ENCODE peak calls at places on chromosomes 12 and 14, in six cellular contexts. K is AG09319, S is Calu3, M is upper lobe of right lung, J is uterus, H is lung. X is an unnamed sample.

GRCh38 chr12:12724421-12725085 is 7.4 kb downstream of the CDKN1B start:
- DNase-seq in K (no peak), S (no peak), M (no peak), J (no peak), H (no peak), X (no peak)

GRCh38 chr14:77195766-77196165 is 14.2 kb downstream of the TMEM63C start:
- DNase-seq in K (no peak), S (no peak), M (no peak), J (no peak), H (no peak), X (no peak)

GRCh38 chr14:105525861-105526780 is at the start of gene TMEM121:
- DNase-seq in K (no peak), S (peak), M (peak), J (no peak), H (no peak), X (no peak)

GRCh38 chr14:101495827-101496778 is 65.2 kb upstream of the DIO3 start:
- DNase-seq in K (no peak), S (no peak), M (peak), J (peak), H (no peak), X (no peak)

GRCh38 chr12:129152291-129153075 is 299.2 kb downstream of the GLT1D1 start:
- DNase-seq in K (no peak), S (no peak), M (no peak), J (no peak), H (no peak), X (no peak)

GRCh38 chr14:89673499-89674225 is 256.6 kb upstream of the FOXN3 start:
- DNase-seq in K (no peak), S (no peak), M (no peak), J (no peak), H (no peak), X (no peak)

GRCh38 chr12:69096669-69097364 is 142.6 kb upstream of the CPSF6 start:
- DNase-seq in K (no peak), S (no peak), M (no peak), J (no peak), H (no peak), X (no peak)

GRCh38 chr12:18750087-18750486 is 12.2 kb downstream of the CAPZA3 start:
- DNase-seq in K (peak), S (peak), M (no peak), J (no peak), H (no peak), X (no peak)

GRCh38 chr12:24742378-24742777 is 206.5 kb downstream of the BCAT1 start:
- DNase-seq in K (no peak), S (no peak), M (no peak), J (no peak), H (no peak), X (no peak)

GRCh38 chr14:90815817-90816662 is at the start of gene TTC7B:
- DNase-seq in K (no peak), S (peak), M (peak), J (no peak), H (no peak), X (no peak)

GRCh38 chr14:89701079-89702043 is 253.2 kb downstream of the EFCAB11 start:
- DNase-seq in K (peak), S (peak), M (peak), J (peak), H (peak), X (peak)

GRCh38 chr12:100733817-100734593 is 60.6 kb upstream of the ANO4 start:
- DNase-seq in K (no peak), S (peak), M (no peak), J (no peak), H (no peak), X (no peak)

GRCh38 chr14:60183138-60183537 is 17.9 kb upstream of the DHRS7 start:
- DNase-seq in K (no peak), S (no peak), M (no peak), J (no peak), H (no peak), X (no peak)

GRCh38 chr12:96456265-96456974 is 33.0 kb upstream of the CFAP54 start:
- DNase-seq in K (no peak), S (no peak), M (no peak), J (no peak), H (no peak), X (no peak)

GRCh38 chr12:109201496-109201885 is 85.1 kb downstream of the ACACB start:
- DNase-seq in K (no peak), S (no peak), M (peak), J (no peak), H (no peak), X (no peak)

GRCh38 chr12:95820096-95820703 is 29.6 kb upstream of the NTN4 start:
- DNase-seq in K (no peak), S (peak), M (no peak), J (peak), H (no peak), X (no peak)

GRCh38 chr12:77725611-77726010 is 105.1 kb upstream of the NAV3 start:
- DNase-seq in K (no peak), S (no peak), M (no peak), J (no peak), H (no peak), X (no peak)

GRCh38 chr12:55974308-55974724 is 438 bp downstream of the RAB5B start:
- DNase-seq in K (no peak), S (peak), M (peak), J (no peak), H (peak), X (no peak)

GRCh38 chr14:106556665-106557289 is 1030.4 kb downstream of the TMEM121 start:
- DNase-seq in K (no peak), S (peak), M (peak), J (no peak), H (peak), X (no peak)

GRCh38 chr12:4221157-4221556 is 52.4 kb upstream of the CCND2 start:
- DNase-seq in K (no peak), S (no peak), M (no peak), J (no peak), H (no peak), X (no peak)

GRCh38 chr12:3150820-3151590 is 73.8 kb downstream of the TSPAN9 start:
- DNase-seq in K (no peak), S (no peak), M (no peak), J (no peak), H (no peak), X (no peak)

GRCh38 chr12:107684990-107685359 is 624 bp upstream of the PWP1 start:
- DNase-seq in K (no peak), S (peak), M (no peak), J (no peak), H (no peak), X (no peak)

GRCh38 chr12:86634706-86635410 is 378.7 kb upstream of the MGAT4C start:
- DNase-seq in K (no peak), S (peak), M (no peak), J (no peak), H (no peak), X (no peak)

GRCh38 chr14:64722842-64723447 is 18.7 kb downstream of the PLEKHG3 start:
- DNase-seq in K (no peak), S (no peak), M (no peak), J (no peak), H (no peak), X (no peak)

GRCh38 chr14:71405676-71406075 is 498.4 kb downstream of the PCNX1 start:
- DNase-seq in K (no peak), S (no peak), M (no peak), J (no peak), H (no peak), X (no peak)

GRCh38 chr14:101054671-101055070 is 151.1 kb upstream of the RTL1 start:
- DNase-seq in K (no peak), S (no peak), M (no peak), J (no peak), H (no peak), X (no peak)

GRCh38 chr14:101973356-101973755 is 9.0 kb downstream of the DYNC1H1 start:
- DNase-seq in K (no peak), S (no peak), M (no peak), J (no peak), H (no peak), X (no peak)

GRCh38 chr14:60339571-60339970 is 90.5 kb downstream of the PPM1A start:
- DNase-seq in K (no peak), S (no peak), M (no peak), J (no peak), H (no peak), X (no peak)

GRCh38 chr14:103393078-103393477 is 7.9 kb downstream of the MARK3 start:
- DNase-seq in K (no peak), S (no peak), M (no peak), J (no peak), H (no peak), X (no peak)

GRCh38 chr14:103392572-103392971 is 7.4 kb downstream of the MARK3 start:
- DNase-seq in K (no peak), S (no peak), M (no peak), J (no peak), H (no peak), X (no peak)

GRCh38 chr14:103395245-103395644 is 10.0 kb downstream of the MARK3 start:
- DNase-seq in K (no peak), S (no peak), M (no peak), J (no peak), H (no peak), X (no peak)

GRCh38 chr14:103392106-103392505 is 6.9 kb downstream of the MARK3 start:
- DNase-seq in K (no peak), S (no peak), M (no peak), J (no peak), H (no peak), X (no peak)

GRCh38 chr14:103393687-103394626 is 8.7 kb downstream of the MARK3 start:
- DNase-seq in K (no peak), S (no peak), M (no peak), J (no peak), H (no peak), X (no peak)
- TF ChIP-seq CTCF in K (peak), S (peak), M (peak), J (peak), H (peak), X (peak)

GRCh38 chr12:49223122-49223521 is 34.2 kb upstream of the TUBA1A start:
- DNase-seq in K (no peak), S (no peak), M (no peak), J (no peak), H (no peak), X (no peak)

GRCh38 chr12:49228653-49229052 is 36.2 kb upstream of the TUBA1C start:
- DNase-seq in K (no peak), S (no peak), M (no peak), J (no peak), H (no peak), X (no peak)

GRCh38 chr12:49227701-49228100 is 37.2 kb upstream of the TUBA1C start:
- DNase-seq in K (no peak), S (no peak), M (no peak), J (no peak), H (no peak), X (no peak)

GRCh38 chr12:49223590-49224369 is 34.9 kb upstream of the TUBA1A start:
- DNase-seq in K (no peak), S (no peak), M (no peak), J (no peak), H (no peak), X (no peak)

GRCh38 chr12:49225551-49226166 is 36.8 kb upstream of the TUBA1A start:
- DNase-seq in K (no peak), S (no peak), M (peak), J (no peak), H (peak), X (no peak)
- TF ChIP-seq CTCF in K (no peak), S (no peak), M (peak), J (no peak), H (peak), X (no peak)

GRCh38 chr12:74903522-74903921 is 306.1 kb downstream of the KCNC2 start:
- DNase-seq in K (no peak), S (no peak), M (no peak), J (no peak), H (no peak), X (no peak)
- TF ChIP-seq CTCF in K (no peak), S (peak), M (no peak), J (no peak), H (no peak), X (no peak)

GRCh38 chr14:74400328-74400727 is 25.7 kb downstream of the SYNDIG1L start:
- DNase-seq in K (no peak), S (peak), M (no peak), J (no peak), H (no peak), X (no peak)
- TF ChIP-seq CTCF in K (peak), S (no peak), M (no peak), J (no peak), H (no peak), X (no peak)

GRCh38 chr12:131894981-131895639 is 688 bp downstream of the ULK1 start:
- DNase-seq in K (no peak), S (no peak), M (peak), J (no peak), H (no peak), X (no peak)

GRCh38 chr12:131892711-131893604 is 1.5 kb upstream of the ULK1 start:
- DNase-seq in K (no peak), S (no peak), M (no peak), J (no peak), H (no peak), X (no peak)

GRCh38 chr12:131895640-131896079 is 1.2 kb downstream of the ULK1 start:
- DNase-seq in K (no peak), S (no peak), M (no peak), J (no peak), H (no peak), X (no peak)

GRCh38 chr12:131893605-131894312 is 663 bp upstream of the ULK1 start:
- DNase-seq in K (no peak), S (no peak), M (no peak), J (no peak), H (no peak), X (no peak)

GRCh38 chr12:131894313-131894860 is at the start of gene ULK1:
- DNase-seq in K (peak), S (peak), M (peak), J (peak), H (peak), X (peak)
- TF ChIP-seq CTCF in K (no peak), S (no peak), M (no peak), J (no peak), H (no peak), X (no peak)

DNA sequence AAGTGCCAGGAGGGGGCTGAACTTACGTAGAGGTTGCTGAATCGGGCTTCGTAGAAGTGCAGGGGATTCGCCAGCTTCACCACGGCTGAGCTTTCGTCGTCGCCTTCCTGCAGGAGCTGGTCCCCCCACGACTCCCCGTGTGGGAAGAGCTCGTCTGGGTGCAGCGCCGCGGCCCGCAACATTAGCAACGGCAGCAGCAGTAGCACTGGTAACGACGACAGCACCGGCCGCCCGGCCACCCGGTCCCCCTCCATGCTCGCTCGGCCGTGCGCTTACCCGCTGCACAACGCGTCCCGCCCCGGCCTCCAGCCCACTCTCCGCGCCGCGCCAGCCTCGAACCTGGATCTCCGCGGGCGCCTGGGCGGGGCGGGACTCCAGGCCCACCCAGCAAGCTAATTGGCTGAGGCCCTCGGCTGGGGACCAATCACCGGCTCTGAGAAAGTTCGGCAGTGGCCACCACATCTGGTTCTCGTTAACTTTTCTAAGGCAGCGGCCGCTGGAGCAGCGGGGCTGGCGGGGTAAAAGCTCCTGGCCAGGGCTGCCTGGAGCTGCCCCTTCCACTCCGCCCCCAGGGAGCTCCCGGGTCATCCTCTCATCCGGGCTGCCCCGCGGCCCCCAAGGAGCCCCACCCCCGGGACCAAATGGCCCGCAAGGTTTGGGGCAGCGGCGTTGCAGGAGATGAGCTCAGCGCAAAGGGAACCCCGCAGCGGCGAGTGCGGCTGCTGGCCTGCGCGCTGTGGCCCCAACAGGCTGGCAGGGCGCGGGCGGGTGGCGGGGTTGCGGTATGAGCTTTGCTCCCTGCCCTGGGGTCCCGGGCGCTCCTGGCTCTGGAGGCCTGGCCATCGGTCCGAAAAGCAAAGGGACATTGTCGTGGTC is at the start of gene NID2:
- DNase-seq in K (peak), S (peak), M (peak), J (peak), H (peak), X (no peak)
- TF ChIP-seq CTCF in K (peak), S (no peak), M (no peak), J (no peak), H (no peak), X (no peak)

X was measured in thoracic aorta.